ENCODE peak calls at places on chromosomes 1 and 21, in six cellular contexts. L, O, F, A, G and H are unnamed samples.
A peak's percentile ranks its signal among the peaks of the same experiment; 100 is the strongest.

GRCh38 chr1:167839009-167839408 is 74.9 kb downstream of the ADCY10 start:
- DNase-seq in L (no peak), O (no peak), F (no peak), A (no peak), G (no peak), H (no peak)

GRCh38 chr1:211703812-211704566 is 28.6 kb upstream of the NEK2 start:
- DNase-seq in L (no peak), O (no peak), F (no peak), A (no peak), G (no peak), H (no peak)

GRCh38 chr1:27454610-27455009 is 35.4 kb downstream of the WASF2 start:
- DNase-seq in L (no peak), O (no peak), F (no peak), A (no peak), G (no peak), H (no peak)

GRCh38 chr21:26449161-26449560 is 123.9 kb downstream of the CYYR1 start:
- DNase-seq in L (no peak), O (peak; percentile 76), F (no peak), A (no peak), G (no peak), H (no peak)

GRCh38 chr21:33403128-33403785 is at the start of gene IFNGR2:
- DNase-seq in L (no peak), O (peak; percentile 52), F (peak; percentile 70), A (peak; percentile 18), G (peak; percentile 36), H (peak; percentile 33)

GRCh38 chr1:206524739-206525364 is 17.5 kb downstream of the RASSF5 start:
- DNase-seq in L (peak; percentile 27), O (no peak), F (no peak), A (no peak), G (no peak), H (no peak)

GRCh38 chr1:60367522-60367921 is 294.0 kb upstream of the C1orf87 start:
- DNase-seq in L (no peak), O (no peak), F (no peak), A (no peak), G (no peak), H (no peak)

GRCh38 chr1:14661220-14661619 is 62.7 kb downstream of the KAZN start:
- DNase-seq in L (no peak), O (peak; percentile 80), F (no peak), A (no peak), G (no peak), H (no peak)

GRCh38 chr21:38965910-38966504 is 160.3 kb downstream of the ETS2 start:
- DNase-seq in L (no peak), O (no peak), F (no peak), A (peak; percentile 12), G (no peak), H (peak; percentile 90)

GRCh38 chr21:29256125-29256895 is 42.4 kb upstream of the BACH1 start:
- DNase-seq in L (no peak), O (no peak), F (no peak), A (no peak), G (no peak), H (no peak)

GRCh38 chr1:78415165-78415564 is 75.6 kb upstream of the PTGFR start:
- DNase-seq in L (no peak), O (no peak), F (no peak), A (no peak), G (no peak), H (no peak)

GRCh38 chr21:34073749-34074282 is 438 bp downstream of the MRPS6 start:
- DNase-seq in L (peak; percentile 51), O (peak; percentile 41), F (peak; percentile 62), A (peak; percentile 16), G (no peak), H (peak; percentile 13)

GRCh38 chr1:32984090-32984828 is 19.6 kb upstream of the RNF19B start:
- DNase-seq in L (peak; percentile 77), O (peak; percentile 54), F (no peak), A (no peak), G (peak; percentile 22), H (no peak)

GRCh38 chr1:56060901-56061300 is 518.5 kb downstream of the PLPP3 start:
- DNase-seq in L (no peak), O (no peak), F (no peak), A (no peak), G (no peak), H (no peak)

GRCh38 chr1:200707116-200707515 is 31.6 kb upstream of the CAMSAP2 start:
- DNase-seq in L (no peak), O (no peak), F (no peak), A (no peak), G (no peak), H (no peak)

GRCh38 chr21:45539796-45540600 is 2.2 kb downstream of the SLC19A1 start:
- DNase-seq in L (no peak), O (no peak), F (peak; percentile 34), A (no peak), G (no peak), H (no peak)

GRCh38 chr1:71087713-71088112 is 6.9 kb upstream of the ZRANB2 start:
- DNase-seq in L (no peak), O (no peak), F (no peak), A (no peak), G (no peak), H (no peak)

GRCh38 chr21:43585924-43586411 is 73.3 kb downstream of the HSF2BP start:
- DNase-seq in L (no peak), O (peak; percentile 100), F (peak; percentile 63), A (no peak), G (peak; percentile 25), H (peak; percentile 62)

GRCh38 chr1:21783679-21784603 is 992 bp upstream of the USP48 start:
- DNase-seq in L (no peak), O (peak; percentile 98), F (peak; percentile 62), A (no peak), G (no peak), H (no peak)

GRCh38 chr21:42247716-42248115 is 28.8 kb downstream of the ABCG1 start:
- DNase-seq in L (no peak), O (no peak), F (peak; percentile 24), A (no peak), G (no peak), H (no peak)

GRCh38 chr1:159261726-159262494 is 40.2 kb upstream of the FCER1A start:
- DNase-seq in L (no peak), O (no peak), F (no peak), A (no peak), G (no peak), H (no peak)